ENCODE peak calls at places on chromosomes 3 and 15, in eight cellular contexts. X, D, K, G, J, H, R and L are unnamed samples. For H3K36me3 and H3K4me1, the result is how much of the 10 kb centered on the place peaks cover.

GRCh38 chr15:52143862-52144261 is 31.3 kb upstream of the BCL2L10 start:
- DNase-seq in X (no peak), D (no peak), K (no peak), G (no peak), J (no peak), H (no peak), R (no peak), L (no peak)

GRCh38 chr3:101825904-101826445 is 23.3 kb upstream of the NFKBIZ start:
- DNase-seq in X (no peak), D (no peak), K (no peak), G (no peak), J (no peak), H (no peak), R (no peak), L (no peak)

GRCh38 chr3:134082582-134082981 is 52.9 kb upstream of the SLCO2A1 start:
- DNase-seq in X (no peak), D (no peak), K (no peak), G (no peak), J (no peak), H (no peak), R (no peak), L (no peak)

GRCh38 chr3:149388001-149388435 is 10.6 kb upstream of the TM4SF1 start:
- DNase-seq in X (no peak), D (no peak), K (no peak), G (no peak), J (no peak), H (no peak), R (no peak), L (peak)

GRCh38 chr3:126474498-126475410 is 937 bp downstream of the ZXDC start:
- DNase-seq in X (no peak), D (peak), K (peak), G (peak), J (no peak), H (peak), R (peak), L (peak)

GRCh38 chr3:195160257-195160898 is 110.6 kb downstream of the XXYLT1 start:
- DNase-seq in X (no peak), D (no peak), K (no peak), G (no peak), J (no peak), H (no peak), R (no peak), L (peak)

GRCh38 chr3:123641084-123641462 is 56.2 kb upstream of the HACD2 start:
- DNase-seq in X (no peak), D (no peak), K (no peak), G (no peak), J (no peak), H (no peak), R (no peak), L (no peak)

GRCh38 chr3:45064512-45065372 is 38.6 kb downstream of the CLEC3B start:
- DNase-seq in X (no peak), D (no peak), K (no peak), G (peak), J (no peak), H (no peak), R (no peak), L (no peak)

GRCh38 chr3:117404756-117405155 is 695.2 kb downstream of the TUSC7 start:
- DNase-seq in X (no peak), D (no peak), K (no peak), G (no peak), J (no peak), H (no peak), R (no peak), L (no peak)

GRCh38 chr3:150370982-150371381 is 37.1 kb upstream of the TSC22D2 start:
- DNase-seq in X (no peak), D (no peak), K (no peak), G (no peak), J (no peak), H (no peak), R (no peak), L (no peak)

GRCh38 chr3:111761309-111761795 is 97.7 kb upstream of the PHLDB2 start:
- DNase-seq in X (no peak), D (no peak), K (no peak), G (no peak), J (peak), H (no peak), R (no peak), L (no peak)

GRCh38 chr3:10205461-10206165 is 40.9 kb downstream of the IRAK2 start:
- DNase-seq in X (peak), D (no peak), K (no peak), G (no peak), J (peak), H (peak), R (no peak), L (no peak)

GRCh38 chr3:103085465-103085864 is 650.6 kb downstream of the ZPLD1 start:
- DNase-seq in X (no peak), D (no peak), K (no peak), G (no peak), J (no peak), H (no peak), R (no peak), L (peak)

GRCh38 chr15:72934006-72934405 is 118.3 kb upstream of the NEO1 start:
- DNase-seq in X (no peak), D (no peak), K (no peak), G (no peak), J (no peak), H (no peak), R (no peak), L (no peak)

GRCh38 chr3:170811515-170811914 is 58.5 kb downstream of the RPL22L1 start:
- DNase-seq in X (no peak), D (no peak), K (no peak), G (no peak), J (peak), H (no peak), R (no peak), L (peak)

GRCh38 chr3:149581681-149582349 is 76.0 kb downstream of the WWTR1 start:
- DNase-seq in X (no peak), D (no peak), K (peak), G (peak), J (peak), H (no peak), R (no peak), L (peak)

GRCh38 chr15:60390231-60390630 is 7.6 kb downstream of the ANXA2 start:
- DNase-seq in X (no peak), D (no peak), K (no peak), G (no peak), J (peak), H (no peak), R (no peak), L (no peak)

GRCh38 chr15:38401101-38401500 is 52.8 kb upstream of the FAM98B start:
- DNase-seq in X (no peak), D (no peak), K (no peak), G (no peak), J (no peak), H (no peak), R (no peak), L (no peak)

GRCh38 chr3:173793963-173794362 is 396.4 kb downstream of the NLGN1 start:
- DNase-seq in X (no peak), D (no peak), K (no peak), G (no peak), J (no peak), H (no peak), R (no peak), L (no peak)

GRCh38 chr15:66733976-66734375 is 31.9 kb downstream of the SMAD6 start:
- DNase-seq in X (no peak), D (no peak), K (no peak), G (no peak), J (no peak), H (peak), R (no peak), L (no peak)

GRCh38 chr15:74809242-74809641 is 3.4 kb upstream of the LMAN1L start:
- DNase-seq in X (no peak), D (no peak), K (no peak), G (no peak), J (no peak), H (no peak), R (no peak), L (no peak)

GRCh38 chr15:89018235-89018634 is 70.0 kb upstream of the ABHD2 start:
- DNase-seq in X (peak), D (no peak), K (no peak), G (peak), J (no peak), H (peak), R (no peak), L (no peak)

GRCh38 chr15:56038015-56038414 is 44.6 kb upstream of the NEDD4 start:
- DNase-seq in X (no peak), D (no peak), K (no peak), G (no peak), J (no peak), H (no peak), R (no peak), L (no peak)

GRCh38 chr3:197394464-197395321 is 96.3 kb upstream of the DLG1 start:
- DNase-seq in X (peak), D (no peak), K (no peak), G (peak), J (peak), H (no peak), R (no peak), L (peak)

GRCh38 chr3:61052855-61053254 is 198.4 kb downstream of the FHIT start:
- DNase-seq in X (no peak), D (no peak), K (no peak), G (no peak), J (no peak), H (no peak), R (no peak), L (no peak)

GRCh38 chr15:64222573-64223361 is 59.9 kb upstream of the PPIB start:
- DNase-seq in X (no peak), D (no peak), K (no peak), G (no peak), J (no peak), H (no peak), R (no peak), L (no peak)

GRCh38 chr3:53255360-53255774 is 455 bp downstream of the TKT start:
- DNase-seq in X (peak), D (peak), K (peak), G (no peak), J (no peak), H (peak), R (no peak), L (no peak)

GRCh38 chr15:72588096-72588495 is 66.4 kb upstream of the GOLGA6B start:
- DNase-seq in X (no peak), D (no peak), K (no peak), G (no peak), J (no peak), H (no peak), R (no peak), L (no peak)

GRCh38 chr3:35944915-35945710 is 305.8 kb downstream of the ARPP21 start:
- DNase-seq in X (no peak), D (no peak), K (peak), G (no peak), J (no peak), H (no peak), R (no peak), L (no peak)

GRCh38 chr3:53250453-53250852 is 5.4 kb downstream of the TKT start:
- DNase-seq in X (no peak), D (no peak), K (no peak), G (no peak), J (no peak), H (no peak), R (no peak), L (no peak)

GRCh38 chr3:189132125-189132744 is 39.5 kb upstream of the TPRG1 start:
- DNase-seq in X (peak), D (peak), K (peak), G (peak), J (peak), H (peak), R (no peak), L (peak)

GRCh38 chr3:183253961-183254815 is 1.1 kb downstream of the B3GNT5 start:
- DNase-seq in X (peak), D (peak), K (no peak), G (no peak), J (no peak), H (peak), R (no peak), L (peak)

GRCh38 chr3:13282986-13283876 is 136.9 kb downstream of the NUP210 start:
- DNase-seq in X (no peak), D (no peak), K (peak), G (no peak), J (no peak), H (peak), R (no peak), L (no peak)

GRCh38 chr15:53693729-53694533 is 65.5 kb downstream of the WDR72 start:
- DNase-seq in X (no peak), D (peak), K (no peak), G (no peak), J (no peak), H (peak), R (no peak), L (no peak)

GRCh38 chr15:64180235-64180824 is 17.5 kb upstream of the PPIB start:
- DNase-seq in X (no peak), D (no peak), K (no peak), G (no peak), J (no peak), H (no peak), R (no peak), L (no peak)

GRCh38 chr3:106167728-106168127 is 298.9 kb upstream of the CBLB start:
- DNase-seq in X (no peak), D (no peak), K (no peak), G (no peak), J (no peak), H (no peak), R (no peak), L (no peak)

GRCh38 chr3:174156200-174156599 is 702.9 kb upstream of the NAALADL2 start:
- DNase-seq in X (no peak), D (no peak), K (no peak), G (no peak), J (no peak), H (no peak), R (no peak), L (no peak)

GRCh38 chr3:105938101-105938500 is 69.3 kb upstream of the CBLB start:
- DNase-seq in X (no peak), D (no peak), K (no peak), G (no peak), J (no peak), H (no peak), R (no peak), L (peak)

GRCh38 chr15:83869329-83869728 is 215.4 kb downstream of the ADAMTSL3 start:
- DNase-seq in X (no peak), D (no peak), K (no peak), G (no peak), J (no peak), H (no peak), R (no peak), L (no peak)

DNA sequence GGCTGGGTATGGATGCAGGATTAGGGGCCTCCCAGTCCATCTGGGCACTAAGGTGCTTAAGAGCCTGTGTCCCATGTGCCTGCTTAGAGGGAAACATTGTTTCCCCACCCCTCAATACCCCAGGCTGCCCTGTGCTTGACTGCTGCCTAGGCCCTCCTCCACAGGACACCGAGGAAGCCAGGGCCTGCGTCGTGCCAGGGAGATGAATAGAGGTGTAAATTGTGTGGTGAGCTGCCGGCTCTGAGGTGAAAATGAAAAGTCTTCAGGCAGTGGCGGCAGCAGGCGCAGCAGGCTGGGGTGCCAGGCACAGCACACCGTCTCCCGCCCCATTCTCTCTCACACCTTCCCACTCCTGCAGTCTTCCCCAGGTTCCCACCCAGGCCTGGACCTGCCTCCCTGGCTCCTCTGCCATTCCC is 13.9 kb upstream of the GRM2 start:
- DNase-seq in X (no peak), D (no peak), K (no peak), G (no peak), J (no peak), H (no peak), R (no peak), L (no peak)
- H3K36me3 ChIP-seq in X (half or more), D (under half), K (under half), G (under half), J (under half), H (under half), R (under half), L (under half)

DNA sequence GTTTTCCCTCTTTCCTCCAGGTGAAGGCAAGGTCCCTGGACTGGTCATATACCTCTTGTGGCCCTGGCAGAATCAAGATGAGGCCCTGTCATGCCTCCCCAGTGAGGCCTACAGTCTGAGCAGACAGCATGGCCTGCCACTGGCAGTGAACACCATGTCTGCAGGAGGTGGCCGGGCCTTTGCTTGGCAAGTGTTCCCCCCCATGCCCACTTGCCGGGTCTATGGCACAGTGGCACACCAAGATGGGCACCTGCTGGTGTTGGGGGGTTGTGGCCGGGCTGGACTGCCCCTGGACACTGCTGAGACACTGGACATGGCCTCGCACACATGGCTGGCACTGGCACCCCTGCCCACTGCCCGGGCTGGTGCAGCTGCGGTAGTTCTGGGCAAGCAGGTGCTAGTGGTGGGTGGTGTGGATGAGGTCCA is 1.2 kb downstream of the KLHDC8B start:
- DNase-seq in X (no peak), D (no peak), K (no peak), G (no peak), J (no peak), H (peak), R (no peak), L (no peak)
- H3K4me3 ChIP-seq in X (peak), D (peak), K (peak), G (peak), J (no peak), H (peak), R (peak), L (no peak)

GRCh38 chr15:42050484-42051255 is 29.8 kb upstream of the PLA2G4E start:
- DNase-seq in X (no peak), D (no peak), K (no peak), G (no peak), J (no peak), H (no peak), R (no peak), L (no peak)

GRCh38 chr15:42046597-42046996 is 25.8 kb upstream of the PLA2G4E start:
- DNase-seq in X (no peak), D (no peak), K (no peak), G (no peak), J (no peak), H (no peak), R (no peak), L (no peak)

GRCh38 chr15:42048080-42048820 is 27.4 kb upstream of the PLA2G4E start:
- DNase-seq in X (no peak), D (no peak), K (no peak), G (no peak), J (no peak), H (no peak), R (no peak), L (no peak)

GRCh38 chr15:42045211-42045615 is 24.4 kb upstream of the PLA2G4E start:
- DNase-seq in X (no peak), D (no peak), K (no peak), G (no peak), J (no peak), H (no peak), R (no peak), L (no peak)

GRCh38 chr15:42048821-42049200 is 28.0 kb upstream of the PLA2G4E start:
- DNase-seq in X (no peak), D (no peak), K (no peak), G (no peak), J (peak), H (no peak), R (no peak), L (no peak)
- H3K4me1 ChIP-seq in X (under half), D (under half), K (under half), G (under half), J (under half), H (under half), R (under half), L (under half)

DNA sequence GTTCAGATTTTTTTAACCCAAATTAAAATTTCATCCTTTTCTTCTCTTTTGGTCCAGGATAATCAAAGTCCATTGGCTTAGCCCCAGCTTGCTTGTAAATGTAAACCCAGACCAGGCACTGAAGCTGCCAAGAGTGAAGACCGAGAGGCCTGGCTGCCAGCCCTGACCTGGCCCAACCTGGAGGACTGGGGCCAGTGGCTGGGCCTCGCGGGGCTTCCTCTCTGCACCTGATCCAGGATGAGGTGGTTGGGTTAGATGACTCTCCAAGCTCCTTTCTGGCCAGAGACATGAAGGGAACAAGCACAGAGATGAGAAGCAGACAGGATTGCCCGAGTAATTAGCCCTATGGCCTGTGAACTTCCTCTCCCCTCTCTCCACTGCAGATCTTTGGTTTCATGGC is 50.6 kb downstream of the CMTM6 start:
- DNase-seq in X (no peak), D (no peak), K (no peak), G (no peak), J (no peak), H (no peak), R (no peak), L (no peak)
- H3K36me3 ChIP-seq in X (half or more), D (under half), K (under half), G (under half), J (under half), H (under half), R (half or more), L (under half)

GRCh38 chr3:141499965-141500364 is 13.1 kb downstream of the RASA2 start:
- DNase-seq in X (no peak), D (no peak), K (no peak), G (no peak), J (no peak), H (no peak), R (no peak), L (no peak)

GRCh38 chr3:141500397-141500796 is 13.6 kb downstream of the RASA2 start:
- DNase-seq in X (no peak), D (no peak), K (no peak), G (no peak), J (no peak), H (no peak), R (no peak), L (no peak)

GRCh38 chr3:141505166-141505565 is 18.3 kb downstream of the RASA2 start:
- DNase-seq in X (no peak), D (no peak), K (no peak), G (no peak), J (no peak), H (no peak), R (no peak), L (no peak)

GRCh38 chr3:141498592-141499223 is 11.9 kb downstream of the RASA2 start:
- DNase-seq in X (no peak), D (peak), K (peak), G (no peak), J (no peak), H (peak), R (no peak), L (peak)

GRCh38 chr3:141499304-141499703 is 12.5 kb downstream of the RASA2 start:
- DNase-seq in X (no peak), D (no peak), K (no peak), G (no peak), J (no peak), H (no peak), R (no peak), L (no peak)
- H3K4me3 ChIP-seq in X (no peak), D (no peak), K (no peak), G (no peak), J (no peak), H (no peak), R (no peak), L (no peak)

GRCh38 chr15:70097337-70098169 is at the start of gene TLE3:
- DNase-seq in X (peak), D (peak), K (peak), G (peak), J (peak), H (peak), R (peak), L (peak)
- H3K4me1 ChIP-seq in X (half or more), D (under half), K (under half), G (under half), J (under half), H (under half), R (under half), L (under half)

DNA sequence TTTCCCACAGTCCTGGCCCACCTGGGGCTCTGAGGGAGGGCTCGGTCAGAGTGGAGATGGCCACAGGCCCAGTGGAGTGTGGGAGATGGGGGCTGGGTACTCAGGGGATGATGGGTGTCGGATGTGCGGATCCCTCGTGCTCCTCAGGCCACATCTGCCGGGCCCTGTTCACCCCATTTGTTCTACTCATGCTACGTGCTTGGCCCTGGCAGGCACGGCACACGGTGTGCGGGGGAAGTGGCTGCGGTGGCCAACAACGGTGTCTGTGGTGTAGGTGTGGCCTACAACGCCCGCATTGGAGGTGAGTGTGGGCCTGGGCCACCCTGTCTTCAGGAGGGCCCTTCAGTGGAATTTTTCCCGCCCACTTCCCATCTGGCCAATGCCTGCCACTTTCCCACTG is 7.0 kb upstream of the FES start:
- DNase-seq in X (no peak), D (no peak), K (no peak), G (no peak), J (no peak), H (no peak), R (no peak), L (no peak)
- H3K36me3 ChIP-seq in X (half or more), D (under half), K (under half), G (half or more), J (under half), H (under half), R (under half), L (under half)